ENCODE peak calls at places on chromosomes 1 and 21, in five cellular contexts. R, E, K, W and U are unnamed samples.

GRCh38 chr1:48916121-48917069 is 139.7 kb upstream of the BEND5 start:
- DNase-seq in R (peak), E (no peak), K (peak), W (peak), U (no peak)

GRCh38 chr1:165257969-165258459 is 98.5 kb downstream of the LMX1A start:
- DNase-seq in R (peak), E (peak), K (peak), W (peak), U (peak)

GRCh38 chr1:102853701-102854187 is 254.6 kb downstream of the COL11A1 start:
- DNase-seq in R (no peak), E (no peak), K (no peak), W (no peak), U (no peak)

GRCh38 chr1:85578321-85579295 is 2.0 kb upstream of the CCN1 start:
- DNase-seq in R (no peak), E (no peak), K (peak), W (peak), U (no peak)

GRCh38 chr1:6359568-6360496 is 33.7 kb downstream of the ACOT7 start:
- DNase-seq in R (no peak), E (peak), K (peak), W (peak), U (no peak)

GRCh38 chr1:71400050-71400449 is 319.2 kb upstream of the ZRANB2 start:
- DNase-seq in R (no peak), E (no peak), K (no peak), W (no peak), U (no peak)

GRCh38 chr21:36743446-36743845 is 44.5 kb downstream of the SIM2 start:
- DNase-seq in R (no peak), E (no peak), K (no peak), W (no peak), U (no peak)

GRCh38 chr21:16176570-16176969 is 446.8 kb downstream of the USP25 start:
- DNase-seq in R (no peak), E (no peak), K (no peak), W (no peak), U (no peak)

GRCh38 chr1:162851341-162851740 is 9.6 kb downstream of the CCDC190 start:
- DNase-seq in R (no peak), E (no peak), K (no peak), W (no peak), U (no peak)

GRCh38 chr1:50934838-50935237 is 25.2 kb downstream of the FAF1 start:
- DNase-seq in R (no peak), E (no peak), K (no peak), W (no peak), U (no peak)

GRCh38 chr1:227945891-227946623 is 1.7 kb downstream of the WNT9A start:
- DNase-seq in R (peak), E (no peak), K (no peak), W (peak), U (peak)
- TF ChIP-seq JUND in R (peak), E (no peak), K (no peak), W (no peak), U (no peak)

DNA sequence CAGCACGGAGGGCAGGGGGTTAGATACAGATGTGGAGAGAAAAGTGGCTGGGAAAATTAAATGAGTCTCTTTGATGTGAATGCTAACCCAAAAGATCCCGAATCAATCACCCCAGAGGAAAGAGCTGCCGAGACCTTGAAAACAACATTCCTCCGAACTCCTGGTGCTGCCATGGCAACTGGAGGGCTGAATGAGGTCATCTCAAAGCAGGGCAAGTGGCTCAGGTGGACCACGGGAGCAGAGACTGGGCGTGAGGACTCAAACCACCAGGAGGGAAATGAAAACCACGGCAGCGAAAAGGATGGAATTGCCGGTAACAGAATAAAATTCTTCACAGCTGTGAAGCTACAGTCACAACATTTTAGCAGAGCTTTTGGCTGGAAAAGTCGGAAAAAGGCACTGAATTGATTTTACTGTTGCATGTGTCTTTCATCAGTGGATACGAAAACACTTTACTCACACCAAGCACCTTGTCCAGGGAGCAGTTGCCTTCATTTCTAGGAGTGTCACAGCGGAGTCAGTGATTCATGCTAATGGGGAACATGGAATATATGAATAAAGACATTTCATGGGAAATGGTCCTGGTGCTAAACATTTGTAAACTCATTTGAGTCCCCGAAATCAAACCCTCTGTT is 23.3 kb upstream of the BECN2 start:
- DNase-seq in R (no peak), E (no peak), K (peak), W (peak), U (no peak)
- TF ChIP-seq JUND in R (no peak), E (no peak), K (peak), W (no peak), U (no peak)

GRCh38 chr1:45913925-45914501 is 110.6 kb downstream of the MAST2 start:
- DNase-seq in R (no peak), E (no peak), K (no peak), W (no peak), U (no peak)

GRCh38 chr1:45911634-45912033 is 108.2 kb downstream of the MAST2 start:
- DNase-seq in R (no peak), E (no peak), K (no peak), W (no peak), U (no peak)

GRCh38 chr1:45914836-45915235 is 111.4 kb downstream of the MAST2 start:
- DNase-seq in R (no peak), E (no peak), K (no peak), W (no peak), U (no peak)

GRCh38 chr1:45908613-45909140 is 105.3 kb downstream of the MAST2 start:
- DNase-seq in R (no peak), E (no peak), K (no peak), W (no peak), U (no peak)

GRCh38 chr1:45913183-45913924 is 109.9 kb downstream of the MAST2 start:
- DNase-seq in R (no peak), E (no peak), K (no peak), W (no peak), U (no peak)
- TF ChIP-seq JUND in R (no peak), E (no peak), K (no peak), W (no peak), U (no peak)

DNA sequence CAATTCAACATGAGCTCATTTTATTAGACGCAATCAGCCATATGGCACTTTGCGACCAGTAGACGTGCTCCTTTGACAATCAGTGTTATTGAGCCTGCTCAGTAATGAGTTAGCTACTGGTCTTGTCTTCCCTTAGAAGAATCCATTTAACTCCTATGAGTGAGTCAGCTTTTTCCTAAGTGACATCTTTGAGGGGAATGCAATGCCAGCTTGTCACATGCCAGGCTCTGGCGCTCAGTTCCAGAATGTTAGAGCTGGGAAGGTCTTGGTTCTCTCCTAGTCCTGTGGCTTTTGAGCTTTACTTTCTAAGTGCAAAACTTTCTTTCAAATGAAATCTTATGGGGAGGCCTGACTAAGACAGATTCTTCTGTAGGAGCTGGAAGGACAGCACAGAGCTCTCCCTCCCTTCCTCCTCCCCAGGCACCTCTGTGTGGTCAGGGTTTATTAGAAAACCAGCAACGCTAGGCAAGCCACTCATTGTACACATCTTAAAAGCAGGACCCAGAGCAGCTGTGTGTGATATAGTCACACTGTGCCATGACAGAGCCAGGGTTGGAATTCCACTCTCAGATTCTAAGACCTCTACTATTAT is 241.2 kb upstream of the RAB4A start:
- DNase-seq in R (no peak), E (no peak), K (no peak), W (no peak), U (no peak)
- TF ChIP-seq JUND in R (no peak), E (no peak), K (no peak), W (no peak), U (no peak)

DNA sequence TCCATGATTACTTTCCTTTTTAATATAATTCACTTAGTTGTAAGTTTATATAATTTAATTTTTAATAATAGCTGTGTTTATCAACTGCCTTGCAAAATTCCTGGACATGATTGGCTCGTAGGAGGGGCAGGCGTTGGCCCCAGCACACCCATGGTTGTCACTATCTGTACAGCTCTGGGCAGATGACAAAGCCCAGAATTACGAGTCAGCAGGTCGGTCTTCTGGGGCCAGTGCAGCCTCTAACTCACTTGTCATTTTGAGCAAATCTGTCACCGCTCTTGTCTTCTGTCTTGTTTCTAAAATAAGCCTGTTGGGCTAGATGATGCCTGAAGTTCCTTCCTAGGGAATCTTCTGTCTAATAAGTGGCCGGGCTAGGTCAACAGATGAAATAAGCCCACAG is 21.4 kb upstream of the LRRC38 start:
- DNase-seq in R (no peak), E (no peak), K (no peak), W (no peak), U (no peak)
- TF ChIP-seq JUND in R (no peak), E (no peak), K (no peak), W (no peak), U (no peak)